ENCODE peak calls at places on chromosomes 1 and 21, in nine cellular contexts. S is endothelial cell; X is HS-5; C is AG08395; K is Caco-2; G is T-helper 2 cell; U is stimulated activated CD4-positive, alpha-beta T cell treated with anti-CD3 and anti-CD28 coated beads, Interleukin-4, amount 100 ng/mL, for 48 hours; T is nephron progenitor cell; F is tibial artery. O is an unnamed sample.

GRCh38 chr1:84170171-84170570 is 26.1 kb downstream of the PRKACB start:
- DNase-seq in C (no peak), T (no peak), S (no peak), U (no peak), G (no peak), K (no peak), X (no peak), F (no peak), O (no peak)

GRCh38 chr1:172719066-172719627 is 60.2 kb downstream of the FASLG start:
- DNase-seq in F (no peak), C (no peak), G (no peak), K (no peak), X (no peak), T (no peak), S (no peak), U (no peak), O (no peak)

GRCh38 chr1:228478912-228479665 is 8.1 kb upstream of the RNF187 start:
- DNase-seq in X (no peak), K (no peak), G (no peak), C (no peak), T (peak), U (no peak), S (no peak), F (no peak), O (no peak)

GRCh38 chr1:46747683-46748288 is 28.9 kb upstream of the EFCAB14 start:
- DNase-seq in S (peak), G (no peak), F (no peak), U (no peak), C (peak), X (no peak), T (peak), K (peak), O (no peak)

GRCh38 chr1:12040457-12041051 is 21.3 kb downstream of the MIIP start:
- DNase-seq in F (no peak), X (peak), T (no peak), G (no peak), U (no peak), C (peak), K (no peak), S (no peak), O (no peak)

GRCh38 chr1:31848381-31848897 is 32.6 kb upstream of the SPOCD1 start:
- DNase-seq in S (no peak), X (no peak), F (no peak), G (peak), C (no peak), T (no peak), K (no peak), U (no peak), O (no peak)

GRCh38 chr1:161185282-161185682 is 8.0 kb upstream of the B4GALT3 start:
- DNase-seq in X (no peak), G (peak), S (no peak), C (peak), U (peak), T (no peak), K (no peak), F (peak), O (peak)

GRCh38 chr1:99407018-99407417 is 142.7 kb downstream of the PLPPR4 start:
- DNase-seq in U (no peak), S (no peak), F (no peak), T (no peak), X (no peak), C (no peak), G (no peak), K (no peak), O (no peak)

GRCh38 chr1:41976671-41977070 is 57.9 kb upstream of the HIVEP3 start:
- DNase-seq in U (no peak), S (no peak), X (no peak), G (no peak), T (no peak), K (no peak), F (no peak), C (no peak), O (no peak)

GRCh38 chr1:33270808-33271465 is 14.6 kb downstream of the ZNF362 start:
- DNase-seq in K (no peak), U (no peak), F (peak), G (no peak), T (no peak), C (no peak), X (no peak), S (no peak), O (no peak)

GRCh38 chr1:11704226-11704619 is 12.7 kb downstream of the DRAXIN start:
- DNase-seq in F (no peak), G (no peak), T (no peak), S (no peak), U (no peak), K (no peak), X (no peak), C (no peak), O (no peak)

GRCh38 chr1:221251580-221251979 is 372.3 kb downstream of the HLX start:
- DNase-seq in G (no peak), C (no peak), X (no peak), T (no peak), U (no peak), F (no peak), K (no peak), S (no peak), O (no peak)

GRCh38 chr1:22918644-22919043 is 54.0 kb downstream of the LACTBL1 start:
- DNase-seq in X (no peak), F (no peak), C (no peak), T (no peak), G (no peak), U (no peak), S (no peak), K (no peak), O (no peak)

GRCh38 chr1:113630340-113631327 is 128.7 kb downstream of the PHTF1 start:
- DNase-seq in S (no peak), G (no peak), K (no peak), C (no peak), F (no peak), X (no peak), U (no peak), T (no peak), O (no peak)

GRCh38 chr1:180527270-180527669 is 24.9 kb upstream of the ACBD6 start:
- DNase-seq in K (peak), F (no peak), C (no peak), G (no peak), U (no peak), X (no peak), T (no peak), S (no peak), O (no peak)

GRCh38 chr21:45123440-45123839 is 49.1 kb downstream of the ADARB1 start:
- DNase-seq in G (no peak), C (no peak), X (no peak), S (no peak), T (no peak), U (no peak), F (no peak), K (no peak), O (no peak)

GRCh38 chr21:44466351-44466954 is 11.1 kb downstream of the LRRC3 start:
- DNase-seq in F (no peak), C (no peak), G (no peak), X (no peak), U (no peak), S (no peak), K (no peak), T (no peak), O (no peak)

GRCh38 chr1:2194319-2194897 is at the start of gene FAAP20:
- DNase-seq in F (no peak), G (peak), X (no peak), T (peak), C (peak), U (peak), K (peak), S (peak), O (peak)

GRCh38 chr1:194342484-194343262 is 1156.3 kb upstream of the B3GALT2 start:
- DNase-seq in C (no peak), T (peak), K (peak), X (no peak), S (no peak), G (no peak), U (no peak), F (no peak), O (no peak)

GRCh38 chr21:41600961-41601572 is 93.1 kb upstream of the TMPRSS2 start:
- DNase-seq in U (no peak), F (peak), T (no peak), K (peak), X (no peak), C (no peak), G (no peak), S (no peak), O (no peak)

GRCh38 chr1:58412071-58412580 is 134.4 kb downstream of the OMA1 start:
- DNase-seq in T (no peak), F (no peak), C (peak), S (no peak), K (no peak), X (no peak), U (no peak), G (no peak), O (no peak)

GRCh38 chr1:8077120-8077573 is 51.0 kb upstream of the ERRFI1 start:
- DNase-seq in G (no peak), K (peak), S (no peak), T (no peak), C (peak), X (no peak), U (no peak), F (peak), O (no peak)

GRCh38 chr1:227299688-227300087 is 18.6 kb downstream of the CDC42BPA start:
- DNase-seq in T (no peak), F (no peak), K (no peak), X (no peak), S (no peak), G (no peak), C (no peak), U (no peak), O (no peak)

GRCh38 chr1:89754518-89754917 is 66.3 kb upstream of the LRRC8D start:
- DNase-seq in S (no peak), C (peak), U (no peak), T (no peak), X (no peak), F (no peak), G (no peak), K (no peak), O (no peak)

GRCh38 chr21:46092811-46093667 is 4.9 kb upstream of the COL6A2 start:
- DNase-seq in F (no peak), K (no peak), X (no peak), T (no peak), G (no peak), C (no peak), U (no peak), S (no peak), O (no peak)

GRCh38 chr1:200518524-200518923 is 102.0 kb downstream of the KIF14 start:
- DNase-seq in S (no peak), F (no peak), C (no peak), T (no peak), G (no peak), U (no peak), X (no peak), K (no peak), O (no peak)

GRCh38 chr1:231231511-231231910 is 9.5 kb upstream of the GNPAT start:
- DNase-seq in C (no peak), X (no peak), T (no peak), G (no peak), S (no peak), F (no peak), U (no peak), K (no peak), O (no peak)

GRCh38 chr1:150558328-150558727 is 9.1 kb downstream of the ADAMTSL4 start:
- DNase-seq in T (no peak), K (no peak), S (no peak), U (no peak), F (peak), X (no peak), G (no peak), C (no peak), O (no peak)

GRCh38 chr1:46615735-46616134 is 876 bp downstream of the MOB3C start:
- DNase-seq in U (no peak), X (no peak), F (no peak), C (no peak), S (no peak), T (no peak), K (no peak), G (no peak), O (no peak)

GRCh38 chr1:912740-913301 is 10.9 kb upstream of the SAMD11 start:
- DNase-seq in K (peak), X (no peak), S (peak), U (no peak), T (no peak), C (peak), G (no peak), F (no peak), O (no peak)

GRCh38 chr1:67583462-67583950 is 101.5 kb upstream of the GADD45A start:
- DNase-seq in X (no peak), C (peak), K (no peak), G (no peak), U (no peak), F (peak), T (no peak), S (no peak), O (no peak)